ENCODE peak calls at places on chromosomes 5 and 9, in seven cellular contexts. S is mesendoderm, F is mammary epithelial cell, W is neural progenitor cell, R is Karpas-422, Y is PC-3, I is neuronal stem cell. H is an unnamed sample.

GRCh38 chr5:97383996-97384395 is 200.9 kb upstream of the RIOK2 start:
- DNase-seq in Y (peak; percentile 72), W (no peak), F (peak; percentile 12), S (no peak), R (no peak), I (no peak), H (peak; percentile 36)

GRCh38 chr5:146548781-146549449 is 32.9 kb upstream of the GPR151 start:
- DNase-seq in I (no peak), F (no peak), R (no peak), S (no peak), W (no peak), Y (no peak), H (no peak)

GRCh38 chr5:53674114-53674513 is 113.7 kb downstream of the NDUFS4 start:
- DNase-seq in R (no peak), S (no peak), F (no peak), W (no peak), I (no peak), Y (no peak), H (no peak)

GRCh38 chr5:125228358-125228757 is 481.9 kb upstream of the ZNF608 start:
- DNase-seq in I (no peak), F (no peak), Y (no peak), S (no peak), W (no peak), R (no peak), H (no peak)

GRCh38 chr5:3715048-3715447 is 119.4 kb downstream of the IRX1 start:
- DNase-seq in W (no peak), Y (no peak), R (no peak), S (no peak), F (no peak), I (no peak), H (no peak)

GRCh38 chr5:55597014-55597981 is 62.5 kb upstream of the PLPP1 start:
- DNase-seq in I (no peak), W (no peak), F (peak; percentile 95), R (no peak), S (no peak), Y (peak; percentile 61), H (peak; percentile 82)

GRCh38 chr9:125150349-125151245 is 7.3 kb upstream of the SCAI start:
- DNase-seq in I (no peak), R (no peak), W (no peak), Y (no peak), S (no peak), F (no peak), H (no peak)

GRCh38 chr9:87684627-87685204 is 41.2 kb upstream of the CTSL start:
- DNase-seq in W (peak; percentile 61), F (peak; percentile 46), Y (peak; percentile 69), I (peak; percentile 17), S (peak; percentile 50), R (peak; percentile 45), H (peak; percentile 24)

GRCh38 chr5:21919417-21920022 is 933.6 kb downstream of the CDH12 start:
- DNase-seq in I (peak; percentile 20), F (peak; percentile 22), R (peak; percentile 86), W (peak; percentile 63), S (peak; percentile 61), Y (peak; percentile 73), H (peak; percentile 45)

GRCh38 chr5:126961702-126962101 is 68.7 kb downstream of the MARCHF3 start:
- DNase-seq in F (peak; percentile 84), I (no peak), S (peak; percentile 28), R (no peak), Y (peak; percentile 64), W (no peak), H (peak; percentile 66)

GRCh38 chr5:138245717-138246116 is 28.7 kb downstream of the GFRA3 start:
- DNase-seq in S (peak; percentile 75), I (peak; percentile 54), F (no peak), Y (no peak), W (peak; percentile 76), R (no peak), H (no peak)

GRCh38 chr5:179139936-179140235 is 79.7 kb downstream of the ZNF354C start:
- DNase-seq in Y (no peak), I (no peak), F (no peak), W (no peak), S (no peak), R (no peak), H (no peak)

DNA sequence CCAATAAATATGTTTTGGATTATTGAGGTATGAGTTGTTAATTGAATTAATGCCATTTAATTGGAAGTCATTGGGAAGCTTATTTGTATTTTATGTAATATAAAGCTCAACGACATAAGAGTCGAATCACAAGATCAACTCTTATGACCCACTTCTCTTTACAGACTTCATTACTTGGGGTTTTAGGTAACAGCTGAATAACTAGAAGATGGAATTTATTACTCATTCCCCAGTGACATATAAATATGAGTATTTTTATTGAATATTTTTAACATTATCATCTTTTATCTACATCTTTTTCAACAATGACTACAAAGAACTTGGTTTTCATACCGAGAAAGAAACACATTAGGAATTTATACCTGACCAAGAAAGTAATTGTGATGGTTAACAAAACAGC is 21.1 kb downstream of the HMGCR start:
- DNase-seq in R (no peak), Y (no peak), I (no peak), F (no peak), W (no peak), S (no peak), H (no peak)
- H3K9ac ChIP-seq in R (no peak overlapping the region), Y (no peak overlapping the region), I (no peak overlapping the region), F (no peak overlapping the region), W (no peak overlapping the region), S (no peak overlapping the region), H (no peak overlapping the region)

GRCh38 chr9:113568081-113568435 is 104.5 kb downstream of the RGS3 start:
- DNase-seq in I (no peak), S (no peak), W (no peak), R (no peak), F (no peak), Y (no peak), H (no peak)
- H3K9ac ChIP-seq in I (no peak overlapping the region), S (no peak overlapping the region), W (no peak overlapping the region), R (no peak overlapping the region), F (no peak overlapping the region), Y (no peak overlapping the region), H (no peak overlapping the region)

GRCh38 chr9:132383462-132383883 is 23.2 kb downstream of the TTF1 start:
- DNase-seq in R (peak; percentile 90), I (no peak), F (no peak), Y (no peak), S (no peak), W (no peak), H (no peak)
- H3K9ac ChIP-seq in R (peak overlapping the region; percentile 58), I (no peak overlapping the region), F (no peak overlapping the region), Y (no peak overlapping the region), S (no peak overlapping the region), W (no peak overlapping the region), H (no peak overlapping the region)

GRCh38 chr5:151020304-151021031 is at the start of gene GPX3:
- DNase-seq in W (peak; percentile 92), I (peak; percentile 81), R (peak; percentile 47), S (peak; percentile 93), F (no peak), Y (no peak), H (peak; percentile 25)
- H3K9ac ChIP-seq in W (no peak within 1 kb of the TSS), I (peak within 1 kb of the TSS; percentile 83), R (no peak within 1 kb of the TSS), S (peak within 1 kb of the TSS; percentile 84), F (no peak within 1 kb of the TSS), Y (no peak within 1 kb of the TSS), H (no peak within 1 kb of the TSS)

GRCh38 chr5:57299945-57300344 is 126.1 kb downstream of the GPBP1 start:
- DNase-seq in R (no peak), S (no peak), F (no peak), Y (no peak), W (no peak), I (no peak), H (no peak)
- H3K9ac ChIP-seq in R (no peak overlapping the region), S (no peak overlapping the region), F (no peak overlapping the region), Y (no peak overlapping the region), W (no peak overlapping the region), I (no peak overlapping the region), H (no peak overlapping the region)

H was measured in IMR-90.